ENCODE peak calls at places on chromosomes 6 and 20, in ten cellular contexts. L is astrocyte of the spinal cord; T is H1; Q is left ventricle myocardium inferior; X is foreskin fibroblast; B is uterus; N is fibroblast of villous mesenchyme; J is CD8-positive, alpha-beta T cell; K is pancreas; R is heart right ventricle. E is an unnamed sample.
A peak's percentile ranks its signal among the peaks of the same experiment; 100 is the strongest.

GRCh38 chr6:44422534-44422933 is 35.0 kb downstream of the CDC5L start:
- DNase-seq in Q (no peak), J (no peak), X (no peak), B (no peak), R (no peak), K (no peak), T (no peak), N (no peak), L (no peak), E (no peak)

GRCh38 chr6:160101262-160102205 is 20.1 kb upstream of the SLC22A1 start:
- DNase-seq in N (peak; percentile 33), Q (peak; percentile 28), X (no peak), L (peak; percentile 29), R (peak; percentile 33), T (no peak), B (no peak), K (no peak), J (no peak), E (peak; percentile 15)

GRCh38 chr20:23446505-23446904 is 6.2 kb downstream of the CST11 start:
- DNase-seq in X (peak; percentile 25), K (peak; percentile 17), T (peak; percentile 88), L (peak; percentile 23), R (peak; percentile 49), Q (peak; percentile 47), J (no peak), B (peak; percentile 37), N (peak; percentile 83), E (peak; percentile 63)

GRCh38 chr20:21174425-21175239 is 48.8 kb downstream of the KIZ start:
- DNase-seq in L (no peak), N (peak; percentile 56), T (no peak), B (no peak), K (no peak), X (no peak), R (no peak), Q (no peak), J (no peak), E (no peak)

GRCh38 chr6:138609801-138610430 is 110.6 kb upstream of the NHSL1 start:
- DNase-seq in K (no peak), R (no peak), T (no peak), N (no peak), B (no peak), J (no peak), Q (no peak), X (peak; percentile 56), L (peak; percentile 48), E (no peak)

GRCh38 chr6:141313986-141314385 is 818.7 kb upstream of the GJE1 start:
- DNase-seq in T (no peak), R (no peak), K (no peak), X (no peak), J (no peak), L (no peak), B (no peak), N (no peak), Q (no peak), E (no peak)

GRCh38 chr6:44489912-44490604 is 102.6 kb downstream of the CDC5L start:
- DNase-seq in Q (no peak), J (no peak), B (peak; percentile 65), X (peak; percentile 95), K (peak; percentile 42), N (peak; percentile 94), R (no peak), L (peak; percentile 98), T (no peak), E (peak; percentile 96)

GRCh38 chr6:36283608-36284007 is 13.7 kb downstream of the PNPLA1 start:
- DNase-seq in Q (no peak), B (no peak), X (no peak), R (no peak), N (no peak), T (no peak), K (no peak), L (no peak), J (no peak), E (no peak)

GRCh38 chr20:21710863-21711431 is 5.5 kb downstream of the PAX1 start:
- DNase-seq in B (no peak), N (no peak), R (no peak), K (no peak), L (no peak), Q (no peak), T (no peak), J (no peak), X (no peak), E (no peak)

GRCh38 chr20:19962958-19963357 is 54.2 kb upstream of the NAA20 start:
- DNase-seq in Q (no peak), T (no peak), N (no peak), K (no peak), B (no peak), X (no peak), J (no peak), R (no peak), L (no peak), E (no peak)
- H3K4me3 ChIP-seq in Q (no peak overlapping the region), T (no peak overlapping the region), N (no peak overlapping the region), K (no peak overlapping the region), B (no peak overlapping the region), X (no peak overlapping the region), J (no peak overlapping the region), R (no peak overlapping the region), L (no peak overlapping the region), E (no peak overlapping the region)

DNA sequence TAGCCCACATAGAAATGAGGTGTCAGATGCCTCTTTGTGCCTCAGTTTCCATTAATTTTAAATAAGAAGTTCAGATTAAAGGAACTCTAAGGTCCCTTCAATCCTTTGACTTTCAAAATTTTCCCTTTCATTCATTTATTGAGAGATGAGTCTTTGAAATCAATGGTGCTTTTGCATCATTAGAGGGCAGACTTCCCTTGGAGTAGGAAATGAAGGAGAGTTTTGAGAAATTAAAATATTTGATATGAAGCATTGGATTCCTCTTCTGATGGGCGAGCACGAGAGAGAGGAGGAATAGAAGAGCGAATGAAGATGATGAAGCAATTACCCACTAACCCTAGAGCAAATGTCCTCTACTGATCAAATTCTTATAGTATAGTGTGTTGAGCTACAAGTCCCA is 105.7 kb downstream of the EDN1 start:
- DNase-seq in R (no peak), J (no peak), K (no peak), Q (no peak), B (no peak), X (peak; percentile 58), N (peak; percentile 3), L (no peak), T (no peak), E (peak; percentile 61)
- TF ChIP-seq CTCF in R (peak; percentile 34), J (no peak), K (no peak), Q (peak; percentile 31), B (no peak), X (peak; percentile 32), N (peak; percentile 27), L (peak; percentile 19), T (no peak), E (peak; percentile 25)

DNA sequence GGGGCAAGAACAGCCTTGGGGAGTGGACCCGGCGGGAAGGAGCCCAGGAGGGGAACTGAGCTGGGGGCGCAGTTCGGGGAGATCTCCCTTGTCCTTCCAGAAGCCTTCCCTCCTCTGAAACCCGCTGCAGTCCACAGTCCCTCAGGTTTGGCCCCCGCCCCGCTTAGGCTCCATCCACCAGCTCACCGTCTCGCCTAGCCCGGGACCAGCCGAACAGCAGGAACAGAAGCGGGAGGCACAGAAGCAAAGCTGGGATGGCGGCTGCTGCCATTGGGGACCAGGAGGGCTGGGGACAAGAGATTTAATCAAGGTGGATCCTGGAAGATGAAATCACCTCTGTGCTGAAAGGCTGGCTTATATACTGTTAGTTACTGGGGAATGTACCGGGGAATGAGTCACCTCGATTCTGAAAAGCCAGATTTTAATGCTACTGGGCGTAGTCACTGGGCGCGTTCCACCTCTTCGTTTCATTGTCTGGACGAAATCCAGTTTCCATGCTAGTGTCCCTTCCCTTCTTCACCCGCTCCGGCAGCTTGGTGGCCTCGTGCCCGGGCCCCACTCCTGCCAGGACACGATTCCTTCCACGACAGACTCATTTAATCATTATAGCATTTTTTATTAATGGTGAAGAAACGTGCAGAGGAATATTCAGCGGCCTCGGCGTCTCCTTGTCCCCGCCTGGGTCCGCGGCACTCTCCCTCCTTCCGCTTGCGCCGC is at the start of gene RAET1L:
- DNase-seq in B (peak; percentile 35), R (peak; percentile 41), N (peak; percentile 24), K (no peak), T (no peak), L (peak; percentile 25), Q (peak; percentile 31), X (peak; percentile 75), J (no peak), E (peak; percentile 37)
- H3K4me3 ChIP-seq in B (no peak within 1 kb of the TSS), R (peak within 1 kb of the TSS; percentile 30), N (no peak within 1 kb of the TSS), K (peak within 1 kb of the TSS; percentile 9), T (peak within 1 kb of the TSS; percentile 20), L (peak within 1 kb of the TSS; percentile 29), Q (peak within 1 kb of the TSS; percentile 55), X (peak within 1 kb of the TSS; percentile 23), J (no peak within 1 kb of the TSS), E (peak within 1 kb of the TSS; percentile 23)

GRCh38 chr6:34249469-34250370 is 914 bp upstream of the SMIM29 start:
- DNase-seq in L (no peak), J (no peak), B (no peak), T (no peak), Q (no peak), R (no peak), X (no peak), K (no peak), N (no peak), E (no peak)

GRCh38 chr6:34248198-34248726 is 544 bp downstream of the SMIM29 start:
- DNase-seq in L (no peak), Q (peak; percentile 69), X (peak; percentile 85), R (peak; percentile 67), T (peak; percentile 76), B (peak; percentile 72), J (no peak), K (peak; percentile 61), N (peak; percentile 38), E (peak; percentile 53)

GRCh38 chr6:34247481-34248197 is 1.2 kb downstream of the SMIM29 start:
- DNase-seq in X (peak; percentile 65), J (no peak), Q (no peak), B (no peak), T (peak; percentile 68), L (no peak), R (no peak), K (no peak), N (peak; percentile 30), E (no peak)

GRCh38 chr6:34246563-34247391 is 2.0 kb downstream of the SMIM29 start:
- DNase-seq in R (peak; percentile 51), L (peak; percentile 23), J (no peak), K (no peak), T (peak; percentile 84), B (no peak), Q (no peak), X (peak; percentile 63), N (peak; percentile 56), E (peak; percentile 37)

DNA sequence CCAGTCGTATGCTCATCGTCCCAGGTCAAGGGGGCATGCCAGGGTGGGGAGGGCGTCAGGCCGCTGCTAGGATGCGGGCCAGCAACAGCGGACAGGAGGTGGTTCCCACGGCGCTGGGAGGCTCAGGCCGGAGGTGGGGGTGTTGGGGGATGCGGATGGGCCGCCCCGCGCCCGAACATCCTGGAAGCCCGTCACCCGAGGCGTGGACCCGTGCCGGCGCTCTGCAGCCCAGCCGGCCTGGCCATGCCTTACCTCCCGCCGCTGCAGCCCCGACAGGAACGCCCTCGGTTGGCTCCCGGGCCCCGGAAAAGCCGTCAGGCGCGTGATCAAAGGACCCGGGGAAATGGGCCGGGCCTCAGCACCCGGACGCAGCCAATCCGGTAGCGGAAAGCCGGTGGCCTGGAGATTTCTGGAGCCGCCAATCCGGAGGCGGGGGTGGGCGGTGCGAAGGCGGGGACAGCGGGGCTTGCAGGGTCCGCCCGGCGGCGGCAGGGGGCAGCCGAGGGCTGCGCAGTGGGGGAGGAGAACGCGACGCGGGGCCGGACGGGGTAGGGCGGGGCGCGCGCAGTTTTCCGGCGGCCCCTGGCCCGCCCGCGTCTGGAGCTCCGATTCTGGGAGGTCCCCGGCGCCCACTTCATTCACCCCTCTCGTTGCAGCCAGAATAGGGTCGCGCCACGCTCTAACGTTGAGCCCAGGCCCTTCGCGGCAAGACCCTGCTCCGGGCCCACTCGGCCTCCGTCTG is at the start of gene SMIM29:
- DNase-seq in T (peak; percentile 100), B (peak; percentile 98), R (peak; percentile 97), K (peak; percentile 96), N (peak; percentile 96), J (peak; percentile 98), L (peak; percentile 96), X (peak; percentile 98), Q (peak; percentile 97), E (peak; percentile 95)
- TF ChIP-seq CTCF in T (peak; percentile 76), B (peak; percentile 97), R (peak; percentile 97), K (peak; percentile 97), N (peak; percentile 80), J (peak; percentile 83), L (peak; percentile 73), X (peak; percentile 80), Q (peak; percentile 97), E (peak; percentile 51)